ENCODE peak calls at places on chromosomes 4 and X, in seven cellular contexts. U is HepG2, B is GM12878, N is GM12891, S is K562, H is H1, M is SK-N-SH. Z is an unnamed sample.

GRCh38 chrX:148629435-148629834 is 129.0 kb downstream of the AFF2 start:
- DNase-seq in M (no peak), B (no peak), U (no peak), H (no peak), N (no peak), S (no peak), Z (no peak)

GRCh38 chr4:142752331-142752830 is 93.7 kb downstream of the INPP4B start:
- DNase-seq in B (no peak), S (no peak), H (no peak), M (no peak), U (no peak), N (no peak), Z (no peak)

GRCh38 chr4:98283219-98284199 is 22.3 kb downstream of the RAP1GDS1 start:
- DNase-seq in U (peak), N (no peak), B (no peak), M (no peak), S (no peak), H (no peak), Z (no peak)

GRCh38 chrX:13662537-13662841 is 9.5 kb downstream of the TCEANC start:
- DNase-seq in H (no peak), U (no peak), N (no peak), S (no peak), B (no peak), M (no peak), Z (no peak)

GRCh38 chr4:94550352-94550751 is 98.6 kb downstream of the PDLIM5 start:
- DNase-seq in M (no peak), U (no peak), S (peak), H (no peak), B (no peak), N (no peak), Z (no peak)

GRCh38 chr4:186808635-186809018 is 85.0 kb upstream of the FAT1 start:
- DNase-seq in S (peak), N (no peak), M (no peak), H (no peak), U (no peak), B (no peak), Z (no peak)

GRCh38 chrX:46327229-46328081 is 217.8 kb downstream of the ZNF674 start:
- DNase-seq in H (peak), N (no peak), B (no peak), U (peak), M (no peak), S (no peak), Z (no peak)

GRCh38 chrX:153803211-153804099 is 9.0 kb downstream of the SSR4 start:
- DNase-seq in B (no peak), S (no peak), U (no peak), M (no peak), H (no peak), N (no peak), Z (no peak)

DNA sequence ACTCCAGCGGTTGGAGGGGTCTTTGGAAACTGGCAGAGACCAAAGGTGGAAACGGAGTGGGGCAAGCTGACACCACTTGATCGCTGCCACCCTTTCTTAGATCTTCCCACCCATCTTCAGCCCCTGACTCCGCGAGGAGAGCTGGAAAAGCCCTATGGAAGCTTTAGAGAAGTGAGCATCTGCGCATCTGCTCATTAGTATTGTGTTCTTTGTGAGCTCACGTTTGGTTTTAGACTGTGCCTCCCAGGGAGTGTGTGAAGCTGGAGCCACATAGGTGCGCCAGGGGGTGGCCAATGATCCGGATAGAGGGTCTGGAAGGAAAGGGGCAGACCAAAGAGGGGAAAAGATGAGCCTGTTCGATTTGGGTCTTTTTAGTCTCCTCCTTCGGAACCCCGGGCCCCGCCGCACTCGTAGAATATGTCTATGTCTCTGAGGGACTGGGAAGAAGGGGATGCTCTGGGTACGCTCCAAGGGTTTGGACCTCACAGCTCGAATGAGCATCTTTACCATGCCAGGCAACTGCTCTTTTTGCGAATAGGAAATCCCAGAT is 564 bp upstream of the DKK2 start:
- DNase-seq in S (no peak), N (no peak), H (no peak), U (no peak), B (no peak), M (peak), Z (no peak)
- TF ChIP-seq TAF1 in S (no peak), N (no peak), H (no peak), U (no peak), B (no peak), M (no peak), Z (no peak)

GRCh38 chr4:100983426-100983825 is 363.9 kb downstream of the PPP3CA start:
- DNase-seq in N (no peak), B (no peak), U (no peak), M (no peak), S (no peak), H (no peak), Z (no peak)
- TF ChIP-seq POLR2AphosphoS5 in N (no peak), B (no peak), U (no peak), M (no peak), S (no peak), H (no peak), Z (no peak)

DNA sequence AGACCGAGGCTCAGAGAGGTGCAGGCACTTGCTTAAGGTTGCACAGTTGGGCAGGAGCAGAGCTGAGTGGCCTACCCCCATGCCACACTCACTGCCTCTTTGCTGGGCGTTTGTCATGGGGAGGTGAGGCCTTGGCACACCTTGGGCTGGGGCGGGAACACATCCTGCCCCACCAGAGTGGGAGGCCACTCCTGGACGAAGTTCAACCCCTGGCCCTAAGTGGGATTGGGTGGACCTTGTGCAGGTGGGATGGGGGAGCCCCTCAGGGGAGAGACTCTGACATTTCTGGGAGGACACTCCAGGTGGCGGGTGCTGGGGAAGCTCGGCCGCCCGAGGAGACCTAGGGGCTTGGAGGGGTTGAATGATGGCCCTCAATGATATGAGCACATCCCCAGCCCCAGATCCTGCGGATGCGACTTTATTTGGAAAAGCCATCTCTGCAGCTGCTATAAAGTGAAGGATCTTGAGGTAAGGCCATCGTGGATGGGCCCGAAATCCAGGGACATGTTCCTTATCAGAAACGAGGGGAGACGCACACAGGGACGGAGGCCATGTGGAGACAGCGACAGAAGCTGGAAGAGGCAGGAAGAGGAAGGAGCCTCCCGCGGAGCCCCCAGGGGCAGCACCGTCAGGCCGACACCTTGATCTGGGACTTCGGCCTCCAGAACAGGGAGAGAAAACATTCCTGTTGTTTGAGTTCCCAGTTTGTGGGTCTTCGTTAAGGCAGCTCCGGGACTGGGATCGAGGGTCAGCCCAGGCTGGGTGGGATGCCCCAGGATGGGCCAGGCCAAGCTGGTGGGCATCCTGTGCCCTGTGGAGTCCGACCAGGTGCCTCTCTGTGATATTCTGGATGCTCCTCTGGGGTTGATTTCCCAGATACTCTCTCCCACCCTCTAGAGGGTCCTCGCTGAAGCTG is 111.6 kb upstream of the LRPAP1 start:
- DNase-seq in B (no peak), H (no peak), U (no peak), N (no peak), M (no peak), S (no peak), Z (no peak)
- TF ChIP-seq TAF1 in B (no peak), H (no peak), U (no peak), N (no peak), M (no peak), S (no peak), Z (no peak)

GRCh38 chr4:67393007-67393406 is 152.3 kb downstream of the CENPC start:
- DNase-seq in S (no peak), H (no peak), N (no peak), M (no peak), U (peak), B (no peak), Z (no peak)

GRCh38 chr4:67397931-67398330 is 147.4 kb downstream of the CENPC start:
- DNase-seq in B (no peak), N (no peak), U (no peak), H (no peak), S (no peak), M (no peak), Z (no peak)

GRCh38 chr4:67394771-67395310 is 150.5 kb downstream of the CENPC start:
- DNase-seq in S (no peak), B (no peak), M (no peak), N (no peak), U (no peak), H (no peak), Z (no peak)

GRCh38 chr4:67396008-67396407 is 149.3 kb downstream of the CENPC start:
- DNase-seq in U (no peak), M (no peak), N (no peak), H (no peak), S (no peak), B (no peak), Z (no peak)

DNA sequence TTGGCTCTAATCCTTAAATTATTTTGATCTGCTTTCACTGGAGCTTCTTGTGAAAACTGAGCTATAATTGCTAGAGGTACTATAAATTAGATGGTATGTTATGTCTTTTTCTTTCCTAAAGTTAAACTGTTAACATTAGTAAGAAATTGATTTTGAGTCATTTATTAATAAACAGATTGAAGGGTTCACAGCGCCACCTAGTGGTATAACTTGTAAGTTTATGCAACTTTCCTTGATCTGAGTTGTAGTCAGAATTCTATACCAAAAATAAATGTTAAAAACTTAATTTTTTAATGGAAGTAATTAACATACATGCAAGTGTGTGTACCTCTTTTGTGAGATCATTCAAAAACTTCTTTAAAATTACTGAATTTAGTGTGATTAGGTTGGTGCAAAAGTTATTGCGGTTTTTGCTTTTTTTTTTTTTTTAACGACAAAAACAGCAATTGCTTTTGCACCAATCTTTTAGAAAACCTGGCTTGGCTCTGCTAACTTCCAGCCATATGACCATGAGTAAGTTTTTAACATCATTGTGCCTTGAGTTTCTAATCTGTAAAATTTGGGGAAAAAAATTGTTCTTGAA is 151.5 kb downstream of the CENPC start:
- DNase-seq in N (no peak), H (no peak), U (peak), M (peak), B (no peak), S (peak), Z (no peak)
- TF ChIP-seq POLR2AphosphoS5 in N (no peak), H (no peak), U (no peak), M (no peak), B (no peak), S (no peak), Z (no peak)

GRCh38 chrX:110450050-110450449 is 91.4 kb downstream of the RTL9 start:
- DNase-seq in B (peak), U (peak), S (peak), N (peak), H (peak), M (peak), Z (peak)
- TF ChIP-seq TAF1 in B (no peak), U (no peak), S (no peak), N (no peak), H (no peak), M (no peak), Z (no peak)

GRCh38 chr4:21242163-21242562 is 541.9 kb downstream of the PACRGL start:
- DNase-seq in U (peak), M (no peak), B (no peak), S (no peak), N (no peak), H (no peak), Z (no peak)
- TF ChIP-seq POLR2AphosphoS5 in U (no peak), M (no peak), B (no peak), S (no peak), N (no peak), H (no peak), Z (no peak)

GRCh38 chr4:25843340-25844097 is 19.3 kb downstream of the SEL1L3 start:
- DNase-seq in B (no peak), M (no peak), U (no peak), H (no peak), N (no peak), S (peak), Z (no peak)
- TF ChIP-seq TAF1 in B (no peak), M (no peak), U (no peak), H (no peak), N (no peak), S (no peak), Z (no peak)